ENCODE peak calls at places on chromosomes 12 and 14, in seven cellular contexts. Y is NCI-H2029; Q is EL; X is effector CD4-positive, alpha-beta T cell; E is activated CD8-positive, alpha-beta memory T cell treated with anti-CD3 and anti-CD28 coated beads, Interleukin-2, amount 50 U/mL, for 4 hours; I is SK-MEL-5; V is GM12891. G is an unnamed sample.

GRCh38 chr12:47707905-47708543 is 2.2 kb upstream of the RPAP3 start:
- DNase-seq in Y (no peak), Q (no peak), X (no peak), E (no peak), I (no peak), V (no peak), G (no peak)

GRCh38 chr12:67193705-67194104 is 75.5 kb upstream of the CAND1 start:
- DNase-seq in Y (no peak), Q (peak; percentile 21), X (no peak), E (no peak), I (peak; percentile 21), V (no peak), G (peak; percentile 32)

GRCh38 chr12:3658327-3659163 is 94.4 kb downstream of the CRACR2A start:
- DNase-seq in Y (no peak), Q (peak; percentile 9), X (peak; percentile 12), E (peak; percentile 30), I (peak; percentile 63), V (peak; percentile 44), G (peak; percentile 54)

GRCh38 chr14:61543946-61544345 is 151.4 kb upstream of the HIF1A start:
- DNase-seq in Y (no peak), Q (no peak), X (no peak), E (no peak), I (no peak), V (no peak), G (no peak)

GRCh38 chr12:87953257-87953860 is 75.8 kb downstream of the C12orf50 start:
- DNase-seq in Y (peak; percentile 57), Q (peak; percentile 43), X (no peak), E (no peak), I (peak; percentile 75), V (no peak), G (peak; percentile 70)

GRCh38 chr12:85036241-85036707 is at the start of the genes LRRIQ1 and TSPAN19:
- DNase-seq in Y (peak; percentile 77), Q (peak; percentile 66), X (no peak), E (peak; percentile 12), I (peak; percentile 95), V (no peak), G (peak; percentile 89)

GRCh38 chr14:104600141-104600643 is 4.4 kb downstream of the TMEM179 start:
- DNase-seq in Y (no peak), Q (peak; percentile 27), X (no peak), E (peak; percentile 11), I (peak; percentile 22), V (peak; percentile 15), G (no peak)

GRCh38 chr14:80212025-80212402 is 710 bp upstream of the DIO2 start:
- DNase-seq in Y (no peak), Q (peak; percentile 80), X (no peak), E (no peak), I (peak; percentile 32), V (no peak), G (peak; percentile 85)

GRCh38 chr12:100229876-100230275 is 29.3 kb downstream of the ACTR6 start:
- DNase-seq in Y (no peak), Q (peak; percentile 43), X (no peak), E (no peak), I (peak; percentile 43), V (no peak), G (no peak)

GRCh38 chr14:104101651-104102281 is 16.3 kb downstream of the ASPG start:
- DNase-seq in Y (no peak), Q (no peak), X (no peak), E (no peak), I (no peak), V (no peak), G (no peak)

GRCh38 chr14:32913725-32914124 is 25.0 kb upstream of the NPAS3 start:
- DNase-seq in Y (no peak), Q (no peak), X (no peak), E (no peak), I (peak; percentile 77), V (no peak), G (peak; percentile 58)

GRCh38 chr12:110223777-110224378 is 57.2 kb upstream of the ATP2A2 start:
- DNase-seq in Y (no peak), Q (peak; percentile 85), X (no peak), E (no peak), I (no peak), V (no peak), G (peak; percentile 77)

GRCh38 chr12:40692617-40693502 is 621 bp downstream of the CNTN1 start:
- DNase-seq in Y (no peak), Q (no peak), X (no peak), E (no peak), I (no peak), V (no peak), G (no peak)

GRCh38 chr12:79997115-79997805 is 62.4 kb upstream of the PPP1R12A start:
- DNase-seq in Y (no peak), Q (no peak), X (no peak), E (no peak), I (no peak), V (peak; percentile 31), G (no peak)

GRCh38 chr12:89087149-89087834 is 265.0 kb downstream of the DUSP6 start:
- DNase-seq in Y (no peak), Q (no peak), X (no peak), E (no peak), I (no peak), V (no peak), G (no peak)

GRCh38 chr12:125187780-125188741 is 122.8 kb downstream of the AACS start:
- DNase-seq in Y (no peak), Q (no peak), X (no peak), E (no peak), I (no peak), V (no peak), G (no peak)

GRCh38 chr12:70839544-70839943 is 81.0 kb downstream of the PTPRR start:
- DNase-seq in Y (no peak), Q (no peak), X (no peak), E (no peak), I (no peak), V (no peak), G (no peak)

G was measured in iris pigment epithelial cell.